ENCODE peak calls at places on chromosomes 6 and 20, in four cellular contexts. H is A549, Y is H1, N is IMR-90. S is an unnamed sample.

GRCh38 chr20:34546751-34547181 is 11.8 kb upstream of the MAP1LC3A start:
- DNase-seq in Y (no peak), N (no peak), H (no peak), S (no peak)

GRCh38 chr6:88760091-88760490 is 203.3 kb downstream of the RNGTT start:
- DNase-seq in H (no peak), Y (no peak), N (no peak), S (no peak)

GRCh38 chr20:47156431-47156841 is 200.1 kb downstream of the ZMYND8 start:
- DNase-seq in H (no peak), Y (no peak), N (no peak), S (no peak)

GRCh38 chr20:11652128-11652527 is 265.6 kb upstream of the BTBD3 start:
- DNase-seq in H (no peak), N (no peak), Y (no peak), S (no peak)

GRCh38 chr6:79617521-79617941 is 13.6 kb upstream of the SH3BGRL2 start:
- DNase-seq in Y (no peak), H (no peak), N (no peak), S (no peak)

GRCh38 chr20:57160985-57161384 is 105.5 kb downstream of the BMP7 start:
- DNase-seq in Y (no peak), H (no peak), N (no peak), S (no peak)

GRCh38 chr6:154617175-154617574 is 106.7 kb upstream of the CNKSR3 start:
- DNase-seq in H (no peak), N (peak), Y (no peak), S (no peak)

GRCh38 chr6:167662881-167663205 is 163.9 kb upstream of the AFDN start:
- DNase-seq in H (no peak), N (no peak), Y (no peak), S (no peak)

GRCh38 chr20:48773837-48774418 is 53.9 kb downstream of the PREX1 start:
- DNase-seq in H (no peak), N (no peak), Y (no peak), S (no peak)

GRCh38 chr20:34512266-34512954 is 3.8 kb upstream of the DYNLRB1 start:
- DNase-seq in Y (no peak), H (no peak), N (peak), S (no peak)

GRCh38 chr20:7841291-7841966 is 98.8 kb downstream of the HAO1 start:
- DNase-seq in H (peak), N (peak), Y (no peak), S (no peak)

GRCh38 chr6:45930419-45931059 is 85.1 kb downstream of the CLIC5 start:
- DNase-seq in N (peak), Y (no peak), H (peak), S (no peak)

GRCh38 chr20:47705497-47705856 is 79.8 kb downstream of the SULF2 start:
- DNase-seq in N (no peak), H (no peak), Y (no peak), S (no peak)

GRCh38 chr6:143223895-143224294 is 163.2 kb downstream of the AIG1 start:
- DNase-seq in H (no peak), N (no peak), Y (no peak), S (no peak)

GRCh38 chr20:32034581-32035397 is 17.3 kb upstream of the HCK start:
- DNase-seq in Y (no peak), H (no peak), N (no peak), S (no peak)

GRCh38 chr6:33981421-33981820 is 164.5 kb downstream of the GRM4 start:
- DNase-seq in H (no peak), N (no peak), Y (no peak), S (no peak)

DNA sequence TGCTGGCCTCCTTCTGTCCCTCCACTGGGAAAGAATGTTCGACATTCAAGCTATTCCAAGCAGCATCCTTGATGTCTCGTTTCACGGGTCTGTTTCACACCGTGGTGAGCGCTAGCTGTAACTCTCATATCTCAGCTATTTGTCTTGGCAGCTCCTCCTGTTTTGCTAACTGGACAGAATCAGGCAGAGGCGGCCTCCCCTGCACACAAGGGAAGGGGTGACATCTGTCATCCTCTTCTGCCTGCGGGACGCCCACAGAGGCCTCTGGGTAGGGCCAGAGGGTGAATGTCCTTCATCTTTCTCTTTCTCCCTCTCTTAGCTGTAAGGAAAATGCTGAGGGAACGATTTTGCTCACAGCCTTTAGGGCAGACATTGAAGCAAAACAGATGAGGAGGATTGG is 232.8 kb upstream of the GMDS start:
- DNase-seq in H (no peak), Y (no peak), N (peak), S (no peak)
- TF ChIP-seq RFX5 in H (no peak), Y (no peak), N (no peak), S (no peak)

GRCh38 chr6:109963598-109964170 is 14.4 kb upstream of the GPR6 start:
- DNase-seq in N (no peak), Y (no peak), H (no peak), S (no peak)
- TF ChIP-seq RFX5 in N (no peak), Y (no peak), H (no peak), S (no peak)

DNA sequence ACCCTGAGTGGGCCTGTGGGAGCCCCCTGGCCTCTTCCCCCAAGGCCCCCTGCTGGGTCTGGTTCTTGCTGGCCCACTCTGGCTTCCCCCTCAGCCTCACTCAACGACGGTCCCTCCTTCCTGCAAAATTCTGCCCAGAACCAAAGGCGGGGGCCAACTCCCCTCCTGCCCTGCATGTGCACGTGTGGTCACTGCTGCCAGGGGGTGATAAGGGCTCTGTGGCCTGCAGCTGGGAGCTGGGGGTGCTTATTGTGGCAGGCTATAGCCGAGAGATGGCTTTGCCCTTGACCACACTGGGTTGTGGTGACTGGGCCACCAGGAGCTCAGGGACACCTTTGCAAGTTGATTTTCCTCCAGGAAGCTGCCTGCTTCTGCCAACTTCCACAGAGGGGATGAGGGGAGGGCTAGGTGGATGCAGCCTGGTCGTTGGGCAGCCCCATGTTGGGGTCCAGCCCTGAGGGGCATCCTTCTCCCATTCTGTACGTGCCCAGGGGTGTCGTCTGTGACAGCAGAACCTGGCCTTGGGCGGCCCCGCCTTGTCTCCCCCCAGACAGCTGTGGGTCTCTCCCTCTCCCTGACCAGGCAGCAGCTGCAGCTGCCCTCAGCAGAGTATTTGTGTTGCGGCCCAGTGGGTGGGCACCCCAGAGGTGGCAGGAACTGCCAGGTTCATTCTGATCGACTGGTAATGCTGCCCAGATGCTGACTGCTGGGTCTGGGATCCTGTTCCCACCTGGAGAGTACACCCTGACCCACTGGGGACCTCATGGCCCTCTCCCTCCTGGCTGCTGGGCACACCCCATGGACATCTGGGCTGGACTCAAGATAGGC is 5.6 kb downstream of the TCEA2 start:
- DNase-seq in Y (no peak), N (no peak), H (no peak), S (no peak)
- TF ChIP-seq RFX5 in Y (no peak), N (no peak), H (no peak), S (no peak)

DNA sequence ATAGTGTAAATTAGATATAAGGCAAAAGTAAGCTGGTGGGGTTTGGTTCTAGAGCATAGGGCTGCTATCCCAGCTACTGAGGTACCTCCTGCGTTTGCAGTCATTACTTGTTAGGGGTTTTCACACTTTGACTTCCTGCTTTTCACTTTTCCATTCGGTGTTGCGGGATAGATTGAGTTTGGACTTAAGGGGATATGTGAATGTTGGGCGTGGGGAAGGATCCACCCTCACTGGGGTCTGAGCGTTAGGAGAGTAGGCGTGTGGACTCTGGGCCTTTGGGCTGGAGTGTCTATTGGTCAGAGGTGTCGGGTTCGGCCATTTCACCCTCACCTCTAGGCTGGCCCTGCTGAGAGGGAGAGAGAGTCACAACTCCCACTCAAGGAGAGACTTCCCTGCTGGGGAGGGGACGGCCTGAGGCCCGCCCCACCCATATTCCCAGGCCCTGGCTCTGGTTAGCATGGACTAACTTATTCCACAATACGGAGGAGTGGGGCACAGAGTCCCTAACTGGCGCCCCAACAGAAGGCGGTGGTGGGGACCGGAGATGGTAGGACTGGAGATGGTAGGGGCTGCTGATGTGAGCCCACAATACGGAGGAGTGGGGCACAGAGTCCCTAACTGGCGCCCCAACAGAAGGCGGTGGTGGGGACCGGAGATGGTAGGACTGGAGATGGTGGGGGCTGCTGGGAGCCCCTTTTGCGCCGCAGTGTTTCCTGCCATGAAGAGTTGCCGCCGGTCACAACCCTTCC is 1.6 kb upstream of the PTPRA start:
- DNase-seq in Y (no peak), H (no peak), N (no peak), S (no peak)
- TF ChIP-seq RFX5 in Y (no peak), H (no peak), N (no peak), S (no peak)

DNA sequence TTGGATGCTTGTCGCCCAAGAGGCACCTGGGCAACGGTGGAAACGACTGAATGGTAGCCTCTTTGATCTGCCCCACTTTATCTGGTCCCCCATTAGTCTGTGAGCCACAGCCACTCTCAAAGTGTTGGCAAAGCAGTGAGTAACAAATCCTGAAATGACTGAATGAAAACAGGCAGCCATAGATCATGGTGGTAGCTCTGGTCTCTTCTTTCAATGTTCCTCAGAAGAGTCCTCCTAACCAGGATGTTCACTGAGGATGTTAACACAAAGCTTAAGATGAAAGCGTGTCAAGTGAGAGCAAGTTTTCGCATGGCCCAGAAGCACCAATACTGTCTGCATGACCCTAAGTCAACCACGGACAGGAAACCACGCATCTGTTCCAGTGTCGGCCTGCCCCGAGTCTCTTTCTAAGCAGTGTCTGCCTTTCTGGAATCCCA is 107.3 kb downstream of the IRF4 start:
- DNase-seq in H (no peak), Y (no peak), N (peak), S (peak)
- TF ChIP-seq RFX5 in H (no peak), Y (no peak), N (no peak), S (no peak)

DNA sequence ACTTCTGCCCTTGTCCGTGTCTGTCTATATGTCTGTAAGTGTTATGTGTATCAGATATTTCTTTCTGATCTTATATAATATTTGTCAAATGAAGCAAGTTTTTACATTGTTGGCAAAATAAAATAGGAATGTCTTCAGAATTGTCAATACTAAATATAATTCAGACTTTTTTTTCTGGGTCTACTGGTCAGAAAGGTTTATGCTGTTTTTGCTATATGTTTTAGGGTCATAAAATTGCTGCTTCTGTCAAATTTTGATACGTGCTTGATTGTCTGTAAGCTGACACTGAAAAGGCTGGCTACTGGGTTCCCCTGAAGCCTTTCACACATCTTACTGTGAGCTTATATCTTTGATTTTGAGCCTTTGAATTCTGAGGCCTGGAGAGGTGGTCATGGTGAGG is 20.1 kb downstream of the LGSN start:
- DNase-seq in N (no peak), Y (no peak), H (no peak), S (no peak)
- TF ChIP-seq RFX5 in N (no peak), Y (no peak), H (no peak), S (no peak)